ENCODE peak calls at places on chromosomes 5 and 9, in ten cellular contexts. R, Y, E, X, K, D, J, A, T and H are unnamed samples. For H3K36me3, the result is how much of the 10 kb centered on the place peaks cover.

GRCh38 chr5:146662229-146662628 is 146.2 kb upstream of the GPR151 start:
- DNase-seq in R (no peak), Y (peak), E (no peak), X (no peak), K (peak), D (no peak), J (no peak), A (peak), T (no peak), H (no peak)

GRCh38 chr9:136316896-136317676 is 10.3 kb upstream of the GPSM1 start:
- DNase-seq in R (no peak), Y (no peak), E (no peak), X (no peak), K (peak), D (no peak), J (no peak), A (no peak), T (no peak), H (no peak)

GRCh38 chr9:5375091-5375490 is 35.4 kb upstream of the RLN1 start:
- DNase-seq in R (no peak), Y (no peak), E (no peak), X (no peak), K (peak), D (no peak), J (no peak), A (no peak), T (no peak), H (no peak)

GRCh38 chr5:120396186-120396585 is 67.9 kb upstream of the PRR16 start:
- DNase-seq in R (no peak), Y (no peak), E (peak), X (no peak), K (peak), D (no peak), J (no peak), A (no peak), T (no peak), H (no peak)

GRCh38 chr5:132747693-132748440 is 641 bp downstream of the CCNI2 start:
- DNase-seq in R (peak), Y (no peak), E (no peak), X (no peak), K (no peak), D (no peak), J (no peak), A (peak), T (no peak), H (no peak)

GRCh38 chr9:3473402-3473801 is 52.4 kb downstream of the RFX3 start:
- DNase-seq in R (no peak), Y (no peak), E (no peak), X (no peak), K (no peak), D (no peak), J (no peak), A (no peak), T (no peak), H (no peak)

GRCh38 chr5:181152406-181152805 is 5.0 kb downstream of the OR2V2 start:
- DNase-seq in R (no peak), Y (peak), E (no peak), X (no peak), K (no peak), D (no peak), J (no peak), A (no peak), T (no peak), H (peak)

GRCh38 chr5:6585939-6586646 is 46.8 kb downstream of the NSUN2 start:
- DNase-seq in R (no peak), Y (no peak), E (no peak), X (no peak), K (no peak), D (no peak), J (no peak), A (no peak), T (no peak), H (no peak)

GRCh38 chr9:36985769-36986547 is 48.1 kb downstream of the PAX5 start:
- DNase-seq in R (no peak), Y (no peak), E (no peak), X (no peak), K (no peak), D (no peak), J (peak), A (no peak), T (no peak), H (no peak)

GRCh38 chr9:89661956-89662717 is 57.3 kb downstream of the GADD45G start:
- DNase-seq in R (peak), Y (peak), E (peak), X (peak), K (peak), D (peak), J (peak), A (peak), T (peak), H (peak)

GRCh38 chr5:157506981-157507780 is 47.2 kb downstream of the NIPAL4 start:
- DNase-seq in R (no peak), Y (no peak), E (no peak), X (no peak), K (peak), D (no peak), J (peak), A (no peak), T (no peak), H (peak)

GRCh38 chr5:154237946-154238345 is 47.4 kb downstream of the GALNT10 start:
- DNase-seq in R (no peak), Y (no peak), E (no peak), X (no peak), K (no peak), D (no peak), J (no peak), A (no peak), T (no peak), H (no peak)

GRCh38 chr5:150636391-150637244 is 3.8 kb upstream of the SYNPO start:
- DNase-seq in R (no peak), Y (peak), E (peak), X (peak), K (peak), D (peak), J (peak), A (peak), T (peak), H (no peak)

GRCh38 chr9:112174965-112175795 is at the start of gene SUSD1:
- DNase-seq in R (no peak), Y (no peak), E (no peak), X (no peak), K (no peak), D (peak), J (no peak), A (peak), T (peak), H (no peak)

GRCh38 chr5:137342764-137343163 is 156.4 kb downstream of the SPOCK1 start:
- DNase-seq in R (no peak), Y (peak), E (peak), X (no peak), K (peak), D (no peak), J (no peak), A (no peak), T (no peak), H (peak)

GRCh38 chr9:2874001-2874750 is 30.3 kb upstream of the PUM3 start:
- DNase-seq in R (no peak), Y (peak), E (peak), X (no peak), K (no peak), D (no peak), J (no peak), A (no peak), T (no peak), H (no peak)

GRCh38 chr5:141814064-141814982 is 63.9 kb downstream of the PCDH1 start:
- DNase-seq in R (no peak), Y (peak), E (no peak), X (no peak), K (peak), D (no peak), J (no peak), A (peak), T (peak), H (no peak)

GRCh38 chr9:94867281-94867841 is 140.9 kb downstream of the AOPEP start:
- DNase-seq in R (peak), Y (peak), E (peak), X (peak), K (peak), D (peak), J (peak), A (peak), T (peak), H (no peak)

GRCh38 chr9:98971168-98971914 is 27.6 kb downstream of the COL15A1 start:
- DNase-seq in R (no peak), Y (peak), E (peak), X (no peak), K (peak), D (no peak), J (peak), A (no peak), T (no peak), H (no peak)

GRCh38 chr5:122313001-122313402 is 965 bp downstream of the SNCAIP start:
- DNase-seq in R (no peak), Y (peak), E (peak), X (peak), K (peak), D (no peak), J (peak), A (no peak), T (peak), H (no peak)

GRCh38 chr5:127909078-127909477 is 174.5 kb upstream of the SLC12A2 start:
- DNase-seq in R (no peak), Y (peak), E (peak), X (no peak), K (peak), D (no peak), J (no peak), A (peak), T (no peak), H (no peak)

DNA sequence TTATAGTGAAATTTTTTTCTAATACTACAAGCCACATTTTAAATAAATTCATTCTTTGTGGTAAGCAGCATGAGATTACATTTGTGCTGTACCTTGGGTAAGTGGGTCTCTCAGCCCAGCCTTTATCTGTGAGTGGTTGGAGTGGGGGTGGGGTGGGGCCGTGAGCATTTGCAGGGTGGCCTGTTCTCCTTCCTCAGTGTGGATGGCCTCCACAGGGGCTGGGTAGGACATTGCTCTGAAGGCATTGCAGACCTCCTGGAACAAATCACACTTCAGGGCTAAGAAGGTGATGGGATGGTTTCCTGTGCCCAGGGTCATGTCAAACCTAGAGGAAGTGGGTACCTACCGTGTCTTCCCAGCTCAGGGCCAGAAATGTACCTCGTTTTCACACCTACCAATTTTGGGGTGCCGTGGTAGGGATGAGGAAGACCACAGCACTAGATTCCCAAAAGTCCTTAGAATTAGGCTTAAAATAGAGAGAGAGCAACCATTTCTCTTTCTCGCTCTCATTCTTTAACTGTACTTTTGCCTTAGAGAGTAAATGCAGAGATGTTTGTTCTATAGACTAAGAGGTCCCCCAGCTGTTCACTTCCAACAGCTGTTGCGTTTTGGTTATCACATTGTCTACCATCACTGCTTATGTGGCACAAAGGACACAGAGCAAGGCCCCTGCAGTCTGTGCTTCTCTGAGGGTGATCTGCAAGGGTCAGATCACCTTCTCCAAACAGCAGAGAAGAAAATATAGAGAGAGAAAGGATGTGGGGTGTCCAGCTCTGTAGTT is 83.4 kb upstream of the CTSL start:
- DNase-seq in R (no peak), Y (no peak), E (no peak), X (no peak), K (no peak), D (no peak), J (no peak), A (no peak), T (no peak), H (no peak)
- TF ChIP-seq CTCF in R (no peak), Y (no peak), E (no peak), X (no peak), K (no peak), D (no peak), J (no peak), A (no peak), T (no peak), H (no peak)

GRCh38 chr9:130891699-130892502 is 4.7 kb downstream of the QRFP start:
- DNase-seq in R (no peak), Y (no peak), E (no peak), X (no peak), K (no peak), D (no peak), J (no peak), A (no peak), T (no peak), H (no peak)
- H3K4me3 ChIP-seq in R (no peak), Y (no peak), E (no peak), X (no peak), K (no peak), D (no peak), J (no peak), A (no peak), T (no peak), H (no peak)

GRCh38 chr9:123523828-123524227 is 167.8 kb downstream of the CRB2 start:
- DNase-seq in R (no peak), Y (no peak), E (no peak), X (no peak), K (no peak), D (no peak), J (no peak), A (no peak), T (no peak), H (no peak)
- H3K36me3 ChIP-seq in R (under half), Y (under half), E (under half), X (under half), K (under half), D (under half), J (under half), A (under half), T (under half), H (under half)

DNA sequence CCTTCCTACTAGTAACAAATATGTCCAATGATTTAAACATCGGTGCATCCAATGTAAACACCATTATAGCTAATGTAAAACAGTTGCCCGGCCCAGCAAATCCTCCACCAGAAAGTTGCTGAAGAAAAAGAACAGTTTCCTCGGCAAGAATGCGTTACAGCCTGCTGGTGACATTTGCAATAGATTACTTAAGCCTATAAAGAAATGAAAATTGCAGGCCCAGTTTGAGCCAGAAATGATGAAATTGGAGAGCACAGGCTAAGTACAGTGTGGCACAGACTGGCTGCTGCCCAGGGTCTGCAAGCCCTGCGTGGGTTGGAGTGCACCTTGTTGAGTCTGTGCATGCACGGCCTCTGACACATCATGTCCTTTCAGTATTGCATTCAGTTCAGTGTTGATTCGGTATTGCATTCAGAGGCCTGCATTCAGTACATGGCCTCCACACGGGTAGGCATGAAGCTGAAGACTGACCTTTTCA is 406.0 kb upstream of the KLF4 start:
- DNase-seq in R (no peak), Y (no peak), E (no peak), X (peak), K (no peak), D (no peak), J (no peak), A (no peak), T (no peak), H (no peak)
- TF ChIP-seq CTCF in R (no peak), Y (no peak), E (no peak), X (no peak), K (no peak), D (no peak), J (no peak), A (no peak), T (no peak), H (no peak)